ENCODE peak calls at places on chromosomes 11 and 22, in four cellular contexts. K, S, T and R are unnamed samples.
A peak's percentile ranks its signal among the peaks of the same experiment; 100 is the strongest.

GRCh38 chr22:31896472-31896871 is 47.9 kb upstream of the YWHAH start:
- DNase-seq in T (no peak), S (no peak), K (no peak), R (no peak)

GRCh38 chr11:1653541-1654387 is 24.2 kb downstream of the KRTAP5-5 start:
- DNase-seq in K (no peak), T (no peak), S (no peak), R (no peak)

GRCh38 chr11:64916040-64916847 is 765 bp downstream of the ATG2A start:
- DNase-seq in S (peak; percentile 61), K (no peak), T (peak; percentile 47), R (peak; percentile 18)

GRCh38 chr11:34425863-34426262 is 12.9 kb upstream of the CAT start:
- DNase-seq in T (no peak), S (no peak), K (no peak), R (no peak)

GRCh38 chr11:66327171-66328035 is 8.8 kb downstream of the RIN1 start:
- DNase-seq in S (no peak), T (no peak), K (no peak), R (no peak)

GRCh38 chr11:45180158-45180887 is 33.9 kb downstream of the PRDM11 start:
- DNase-seq in T (peak; percentile 62), K (peak; percentile 58), S (no peak), R (no peak)

GRCh38 chr11:1153951-1154487 is 3.7 kb upstream of the MUC5AC start:
- DNase-seq in T (peak; percentile 12), K (no peak), S (no peak), R (no peak)

GRCh38 chr11:75733346-75734107 is 15.9 kb downstream of the MOGAT2 start:
- DNase-seq in K (no peak), S (no peak), T (peak; percentile 88), R (no peak)

GRCh38 chr11:82523141-82523540 is 210.5 kb downstream of the FAM181B start:
- DNase-seq in T (no peak), K (no peak), S (no peak), R (no peak)

GRCh38 chr11:131498631-131499053 is 128.2 kb downstream of the NTM start:
- DNase-seq in T (no peak), K (no peak), S (no peak), R (no peak)

GRCh38 chr11:43852057-43852636 is 28.5 kb upstream of the ALKBH3 start:
- DNase-seq in S (peak; percentile 42), T (peak; percentile 56), K (peak; percentile 21), R (peak; percentile 43)

GRCh38 chr11:120431633-120432032 is 79.9 kb upstream of the GRIK4 start:
- DNase-seq in T (no peak), S (no peak), K (no peak), R (no peak)

GRCh38 chr11:130775306-130776043 is 140.8 kb downstream of the SNX19 start:
- DNase-seq in T (peak; percentile 17), S (no peak), K (no peak), R (no peak)

GRCh38 chr11:12598330-12599256 is 75.6 kb upstream of the TEAD1 start:
- DNase-seq in K (no peak), S (no peak), T (no peak), R (peak; percentile 31)

GRCh38 chr22:49774046-49774445 is 53.6 kb downstream of the BRD1 start:
- DNase-seq in T (no peak), K (no peak), S (no peak), R (no peak)

GRCh38 chr22:27662359-27663030 is 139.1 kb downstream of the MN1 start:
- DNase-seq in S (no peak), T (peak; percentile 21), K (peak; percentile 83), R (no peak)

GRCh38 chr11:72764503-72764902 is 12.3 kb upstream of the ARAP1 start:
- DNase-seq in K (no peak), T (peak; percentile 76), S (no peak), R (no peak)

GRCh38 chr11:47571895-47572294 is 6.5 kb downstream of the PTPMT1 start:
- DNase-seq in S (no peak), T (no peak), K (no peak), R (no peak)

GRCh38 chr11:1869427-1870325 is 16.8 kb downstream of the LSP1 start:
- DNase-seq in S (no peak), K (no peak), T (no peak), R (no peak)

GRCh38 chr22:44248926-44249325 is 63.8 kb downstream of the SHISAL1 start:
- DNase-seq in S (no peak), T (no peak), K (no peak), R (no peak)

GRCh38 chr22:36658900-36659299 is 44.7 kb downstream of the CACNG2 start:
- DNase-seq in S (no peak), T (no peak), K (no peak), R (no peak)

GRCh38 chr11:7490054-7490453 is 4.7 kb downstream of the OLFML1 start:
- DNase-seq in S (no peak), K (no peak), T (no peak), R (no peak)

DNA sequence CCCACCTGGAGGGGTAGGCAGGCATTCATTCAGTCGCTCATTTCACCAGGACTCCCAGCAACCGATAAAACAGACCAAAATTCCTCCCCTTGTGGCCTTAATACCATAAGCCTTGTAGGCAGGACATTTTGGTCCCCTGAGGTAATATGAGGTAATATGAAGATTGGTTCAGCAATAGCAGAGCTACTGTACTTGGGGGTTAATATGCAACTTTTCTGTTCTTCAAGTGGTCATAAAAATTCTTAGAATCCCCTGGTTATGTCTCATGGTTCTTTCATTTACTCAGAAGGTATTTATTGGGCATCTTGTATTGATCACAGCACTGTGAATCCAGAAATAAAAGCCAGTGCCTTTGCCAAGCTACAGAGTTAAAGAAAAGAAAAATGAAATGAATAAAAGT is 29.8 kb downstream of the SHISA8 start:
- DNase-seq in S (no peak), K (no peak), T (no peak), R (no peak)
- H3K36me3 ChIP-seq in S (peaks cover 53% of the 10 kb centered on the region), K (peaks cover 4% of the 10 kb centered on the region), T (peaks cover 43% of the 10 kb centered on the region), R (peaks cover 14% of the 10 kb centered on the region)

DNA sequence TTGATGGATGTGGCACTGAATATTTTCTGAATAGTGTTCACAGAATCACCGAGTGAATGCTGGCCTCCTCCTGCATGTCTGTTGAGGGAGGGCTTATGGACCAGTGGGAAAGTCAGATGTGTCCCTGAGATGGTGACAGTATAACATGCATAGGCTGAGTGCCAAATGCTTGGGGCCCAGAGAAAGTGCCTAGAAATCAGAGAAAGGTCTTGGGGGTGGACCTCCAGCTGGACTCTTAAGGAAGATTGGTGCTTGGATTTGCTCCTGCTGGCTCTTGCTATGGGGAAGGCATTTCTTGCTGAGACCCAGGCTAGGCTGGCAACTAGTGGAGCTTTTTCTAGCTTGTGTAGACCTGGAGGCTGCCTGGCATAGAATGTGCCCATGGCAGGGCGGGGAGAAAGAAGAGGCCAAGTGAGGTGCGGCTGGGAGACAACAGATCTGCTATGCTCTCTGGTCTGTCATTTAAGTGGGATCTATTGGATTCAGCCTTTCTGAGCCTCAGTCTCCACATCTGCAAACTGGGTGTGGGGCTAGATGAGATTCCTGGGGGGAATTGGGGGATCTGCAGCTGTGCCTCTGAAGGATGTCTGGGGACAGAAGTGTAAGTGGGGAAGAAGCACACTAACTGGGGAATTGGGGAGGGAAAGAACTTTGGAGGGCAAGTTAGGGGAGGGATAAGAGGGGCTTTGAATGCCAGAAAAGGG is 27.4 kb downstream of the ZNRF3 start:
- DNase-seq in K (no peak), T (no peak), S (no peak), R (no peak)
- H3K4me3 ChIP-seq in K (no peak overlapping the region), T (no peak overlapping the region), S (no peak overlapping the region), R (no peak overlapping the region)

GRCh38 chr22:46198274-46198673 is 47.9 kb downstream of the PPARA start:
- DNase-seq in T (no peak), K (no peak), S (no peak), R (no peak)
- H3K36me3 ChIP-seq in T (peaks cover 7% of the 10 kb centered on the region), K (no peaks in the 10 kb centered on the region), S (peaks cover 3% of the 10 kb centered on the region), R (peaks cover 5% of the 10 kb centered on the region)

GRCh38 chr22:24727218-24727851 is 47.2 kb downstream of the PIWIL3 start:
- DNase-seq in K (peak; percentile 66), T (peak; percentile 85), S (no peak), R (no peak)
- H3K4me3 ChIP-seq in K (no peak overlapping the region), T (no peak overlapping the region), S (no peak overlapping the region), R (no peak overlapping the region)

DNA sequence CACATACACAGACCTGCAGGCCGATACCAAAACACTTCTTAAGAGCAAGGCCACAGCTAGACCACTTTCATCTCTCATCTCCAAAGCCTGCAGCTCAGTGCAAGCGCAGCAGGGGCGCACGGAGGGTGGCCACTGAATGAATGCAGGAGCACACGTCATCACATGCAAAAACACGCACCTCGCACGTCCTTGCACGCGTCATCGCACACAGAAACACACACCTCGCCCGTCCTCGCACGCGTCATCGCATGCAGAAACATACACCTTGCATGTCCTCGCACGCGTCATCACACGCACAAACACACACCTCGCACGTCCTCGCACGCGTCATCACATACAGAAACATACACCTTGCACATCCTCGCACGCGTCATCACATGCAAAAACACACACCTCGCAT is 17.2 kb downstream of the IGSF9B start:
- DNase-seq in T (no peak), S (no peak), K (no peak), R (no peak)
- H3K36me3 ChIP-seq in T (no peaks in the 10 kb centered on the region), S (no peaks in the 10 kb centered on the region), K (no peaks in the 10 kb centered on the region), R (no peaks in the 10 kb centered on the region)